ENCODE peak calls at places on chromosomes 11 and 22, in four cellular contexts. Z, H, C and G are unnamed samples.

GRCh38 chr11:112396092-112396491 is 135.4 kb upstream of the PLET1 start:
- DNase-seq in C (no peak), H (no peak), Z (no peak), G (no peak)

GRCh38 chr22:38353142-38353629 is 36.0 kb upstream of the CSNK1E start:
- DNase-seq in C (no peak), H (no peak), Z (peak; percentile 72), G (peak; percentile 88)

GRCh38 chr22:36546092-36546804 is 17.3 kb upstream of the EIF3D start:
- DNase-seq in Z (peak; percentile 80), H (no peak), C (no peak), G (peak; percentile 37)

GRCh38 chr11:117919326-117920275 is 9.6 kb downstream of the TMPRSS13 start:
- DNase-seq in H (no peak), C (no peak), Z (no peak), G (no peak)

GRCh38 chr22:36143066-36143815 is 17.3 kb downstream of the APOL3 start:
- DNase-seq in C (no peak), Z (no peak), H (no peak), G (no peak)

GRCh38 chr11:70544774-70545625 is 146.7 kb downstream of the CTTN start:
- DNase-seq in C (no peak), H (no peak), Z (no peak), G (no peak)

GRCh38 chr11:69514771-69515170 is 33.3 kb downstream of the LINC01488 start:
- DNase-seq in H (no peak), C (no peak), Z (no peak), G (no peak)

GRCh38 chr11:515131-515530 is 8.1 kb upstream of the RNH1 start:
- DNase-seq in C (no peak), H (no peak), Z (no peak), G (no peak)

GRCh38 chr22:35915477-35916013 is 113.1 kb downstream of the RBFOX2 start:
- DNase-seq in H (no peak), C (no peak), Z (no peak), G (no peak)

GRCh38 chr22:40482886-40483285 is 112.5 kb downstream of the SGSM3 start:
- DNase-seq in C (no peak), Z (no peak), H (no peak), G (no peak)

DNA sequence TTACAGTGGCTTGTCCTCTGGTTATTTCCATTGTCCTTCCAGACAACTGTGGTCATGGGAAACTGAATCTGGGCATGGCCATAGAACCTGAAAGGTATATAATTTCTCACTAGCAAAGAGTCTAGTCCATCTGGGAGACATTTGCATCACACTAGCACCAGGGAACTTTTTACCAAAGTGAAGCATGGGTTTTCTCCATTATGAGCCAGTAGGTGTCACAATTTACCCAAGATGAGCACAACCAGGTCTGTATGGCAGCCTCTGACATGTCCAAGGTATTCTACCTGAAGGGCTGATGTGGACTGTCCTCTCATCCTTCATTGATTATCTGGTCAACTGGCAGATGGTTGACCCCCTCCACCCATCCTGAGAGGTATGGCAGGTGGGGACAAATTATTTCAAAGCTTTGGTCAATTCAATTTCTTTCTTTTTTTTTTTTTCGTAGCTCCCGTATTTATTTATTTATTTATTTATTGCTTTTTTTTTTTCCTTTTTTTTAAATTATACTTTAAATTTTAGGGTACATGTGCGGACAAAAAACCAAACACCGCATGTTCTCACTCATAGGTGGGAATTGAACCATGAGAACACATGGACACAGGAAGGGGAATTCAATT is 425.9 kb downstream of the TMEM135 start:
- DNase-seq in C (peak; percentile 2), H (no peak), Z (peak; percentile 32), G (no peak)
- TF ChIP-seq SPI1 in C (no peak), H (no peak), Z (no peak), G (no peak)

GRCh38 chr11:121082670-121083069 is 18.4 kb upstream of the TECTA start:
- DNase-seq in Z (no peak), H (no peak), C (no peak), G (no peak)
- TF ChIP-seq SPI1 in Z (no peak), H (no peak), C (no peak), G (no peak)

GRCh38 chr11:115333106-115333505 is 171.1 kb downstream of the CADM1 start:
- DNase-seq in Z (no peak), C (no peak), H (no peak), G (no peak)
- TF ChIP-seq SPI1 in Z (no peak), C (no peak), H (no peak), G (no peak)

DNA sequence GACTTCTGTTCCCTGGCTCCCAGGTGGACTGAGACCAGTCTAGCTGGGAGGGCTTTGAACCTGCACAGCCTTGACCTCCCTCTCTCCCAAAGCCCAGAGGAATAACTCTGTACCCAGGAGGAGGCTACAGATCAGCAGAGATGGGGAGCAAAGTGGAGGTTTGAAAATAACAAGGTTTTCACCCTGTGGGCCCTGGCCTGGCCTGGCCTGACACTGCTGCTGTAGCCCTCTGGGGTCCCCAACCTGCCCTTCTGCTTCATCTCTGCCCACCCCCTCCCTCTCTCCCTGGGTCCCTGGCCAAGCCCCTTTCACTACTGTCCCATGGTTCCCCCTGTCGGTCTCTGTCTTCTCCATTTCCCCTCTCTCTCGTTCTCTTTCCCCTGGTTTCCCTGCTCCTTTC is 225.2 kb downstream of the BUD13 start:
- DNase-seq in Z (no peak), C (no peak), H (no peak), G (no peak)
- TF ChIP-seq SPI1 in Z (no peak), C (no peak), H (no peak), G (no peak)